ENCODE peak calls at places on chromosomes 2 and 18, in eight cellular contexts. L, N, D, E, W, M, O and H are unnamed samples.

GRCh38 chr18:6994053-6994452 is 123.5 kb downstream of the LAMA1 start:
- DNase-seq in L (no peak), N (no peak), D (no peak), E (no peak), W (no peak), M (no peak), O (no peak), H (no peak)

GRCh38 chr2:113977660-113978523 is 88.0 kb downstream of the ACTR3 start:
- DNase-seq in L (no peak), N (peak; percentile 57), D (no peak), E (no peak), W (peak; percentile 46), M (no peak), O (peak; percentile 31), H (peak; percentile 34)

GRCh38 chr2:176280156-176280555 is 10.9 kb downstream of the MTX2 start:
- DNase-seq in L (no peak), N (no peak), D (no peak), E (no peak), W (no peak), M (no peak), O (no peak), H (no peak)

GRCh38 chr2:70919672-70920366 is 15.9 kb upstream of the ATP6V1B1 start:
- DNase-seq in L (peak; percentile 8), N (peak; percentile 79), D (peak; percentile 51), E (peak; percentile 69), W (peak; percentile 89), M (peak; percentile 36), O (peak; percentile 85), H (peak; percentile 66)

GRCh38 chr2:102788880-102789250 is 27.0 kb downstream of the TMEM182 start:
- DNase-seq in L (no peak), N (no peak), D (no peak), E (no peak), W (no peak), M (no peak), O (no peak), H (no peak)

GRCh38 chr2:85949280-85949679 is 60.5 kb upstream of the ST3GAL5 start:
- DNase-seq in L (no peak), N (no peak), D (no peak), E (no peak), W (no peak), M (no peak), O (no peak), H (no peak)

GRCh38 chr18:55326134-55326533 is 261.9 kb downstream of the TCF4 start:
- DNase-seq in L (no peak), N (no peak), D (no peak), E (no peak), W (no peak), M (no peak), O (no peak), H (no peak)

GRCh38 chr18:27964811-27965210 is 212.1 kb downstream of the CDH2 start:
- DNase-seq in L (no peak), N (peak; percentile 43), D (no peak), E (no peak), W (no peak), M (no peak), O (no peak), H (no peak)

GRCh38 chr2:148533685-148534084 is 110.9 kb upstream of the EPC2 start:
- DNase-seq in L (no peak), N (no peak), D (no peak), E (no peak), W (no peak), M (no peak), O (no peak), H (no peak)

GRCh38 chr2:235135990-235136561 is 184.3 kb downstream of the SH3BP4 start:
- DNase-seq in L (no peak), N (peak; percentile 84), D (peak; percentile 26), E (peak; percentile 32), W (peak; percentile 68), M (peak; percentile 65), O (peak; percentile 64), H (peak; percentile 36)

GRCh38 chr2:168136392-168136977 is 110.9 kb downstream of the STK39 start:
- DNase-seq in L (no peak), N (peak; percentile 70), D (peak; percentile 54), E (no peak), W (peak; percentile 44), M (no peak), O (peak; percentile 20), H (no peak)

GRCh38 chr18:56702946-56703345 is 51.8 kb downstream of the WDR7 start:
- DNase-seq in L (no peak), N (peak; percentile 56), D (peak; percentile 44), E (no peak), W (peak; percentile 55), M (no peak), O (peak; percentile 84), H (peak; percentile 20)

GRCh38 chr18:12443631-12444030 is 35.9 kb downstream of the PRELID3A start:
- DNase-seq in L (no peak), N (peak; percentile 20), D (peak; percentile 75), E (no peak), W (no peak), M (no peak), O (no peak), H (no peak)

GRCh38 chr2:75915851-75916634 is 205.3 kb upstream of the GCFC2 start:
- DNase-seq in L (no peak), N (no peak), D (no peak), E (no peak), W (no peak), M (no peak), O (no peak), H (no peak)

GRCh38 chr2:205902041-205902898 is 183.7 kb downstream of the INO80D start:
- DNase-seq in L (peak; percentile 23), N (no peak), D (no peak), E (no peak), W (no peak), M (no peak), O (peak; percentile 94), H (no peak)

GRCh38 chr2:67782443-67782842 is 280.4 kb downstream of the C1D start:
- DNase-seq in L (no peak), N (peak; percentile 35), D (no peak), E (no peak), W (no peak), M (peak; percentile 9), O (no peak), H (no peak)

GRCh38 chr2:216308532-216308931 is 63.8 kb downstream of the MARCHF4 start:
- DNase-seq in L (peak; percentile 26), N (no peak), D (no peak), E (no peak), W (peak; percentile 48), M (no peak), O (peak; percentile 89), H (no peak)

GRCh38 chr18:77114564-77115391 is 17.8 kb downstream of the MBP start:
- DNase-seq in L (no peak), N (no peak), D (no peak), E (no peak), W (peak; percentile 98), M (peak; percentile 87), O (no peak), H (no peak)

GRCh38 chr18:62637807-62638687 is 77.3 kb upstream of the PHLPP1 start:
- DNase-seq in L (no peak), N (no peak), D (peak; percentile 64), E (peak; percentile 37), W (peak; percentile 77), M (no peak), O (peak; percentile 19), H (no peak)

GRCh38 chr2:128217671-128218070 is 101.0 kb downstream of the HS6ST1 start:
- DNase-seq in L (no peak), N (no peak), D (no peak), E (no peak), W (peak; percentile 59), M (no peak), O (no peak), H (no peak)

GRCh38 chr2:240733803-240734495 is 42.3 kb downstream of the AQP12A start:
- DNase-seq in L (no peak), N (no peak), D (peak; percentile 17), E (no peak), W (peak; percentile 31), M (no peak), O (no peak), H (no peak)

GRCh38 chr2:235505210-235505741 is 11.4 kb downstream of the AGAP1 start:
- DNase-seq in L (no peak), N (no peak), D (no peak), E (no peak), W (no peak), M (peak; percentile 24), O (no peak), H (no peak)

GRCh38 chr2:223465793-223466192 is 136.4 kb downstream of the SCG2 start:
- DNase-seq in L (no peak), N (peak; percentile 99), D (no peak), E (no peak), W (peak; percentile 45), M (peak; percentile 52), O (no peak), H (peak; percentile 52)

GRCh38 chr2:72135921-72136320 is 11.7 kb downstream of the CYP26B1 start:
- DNase-seq in L (no peak), N (no peak), D (no peak), E (no peak), W (no peak), M (no peak), O (no peak), H (no peak)

GRCh38 chr18:21894619-21895367 is 154.2 kb downstream of the MIB1 start:
- DNase-seq in L (no peak), N (peak; percentile 69), D (no peak), E (no peak), W (no peak), M (peak; percentile 43), O (no peak), H (no peak)

GRCh38 chr2:218008060-218009040 is 5.6 kb upstream of the TNS1 start:
- DNase-seq in L (no peak), N (peak; percentile 67), D (no peak), E (no peak), W (no peak), M (no peak), O (no peak), H (no peak)

GRCh38 chr2:169073972-169074751 is 4.8 kb downstream of the DHRS9 start:
- DNase-seq in L (no peak), N (no peak), D (peak; percentile 39), E (no peak), W (no peak), M (no peak), O (no peak), H (no peak)

GRCh38 chr2:189412330-189412953 is 28.8 kb upstream of the WDR75 start:
- DNase-seq in L (no peak), N (peak; percentile 85), D (peak; percentile 46), E (peak; percentile 22), W (peak; percentile 38), M (peak; percentile 42), O (peak; percentile 30), H (no peak)